ENCODE peak calls at places on chromosome X, in seven cellular contexts. D, O, L, P, R, X and F are unnamed samples.

GRCh38 chrX:17415242-17415815 is 40.3 kb downstream of the NHS start:
- DNase-seq in D (no peak), O (no peak), L (no peak), P (no peak), R (no peak), X (no peak), F (no peak)

GRCh38 chrX:41180194-41180902 is 95.1 kb downstream of the USP9X start:
- DNase-seq in D (no peak), O (peak), L (peak), P (peak), R (peak), X (peak), F (peak)

GRCh38 chrX:122739770-122740169 is 444.3 kb upstream of the GRIA3 start:
- DNase-seq in D (no peak), O (no peak), L (no peak), P (no peak), R (no peak), X (no peak), F (no peak)

GRCh38 chrX:149131780-149132179 is 373.3 kb downstream of the IDS start:
- DNase-seq in D (no peak), O (no peak), L (no peak), P (no peak), R (no peak), X (no peak), F (no peak)

GRCh38 chrX:10612215-10612614 is 8.2 kb downstream of the MID1 start:
- DNase-seq in D (no peak), O (no peak), L (no peak), P (no peak), R (no peak), X (peak), F (no peak)

GRCh38 chrX:47723689-47724088 is 64.7 kb upstream of the UXT start:
- DNase-seq in D (no peak), O (no peak), L (peak), P (no peak), R (peak), X (no peak), F (no peak)

GRCh38 chrX:150873616-150874015 is 24.9 kb downstream of the CD99L2 start:
- DNase-seq in D (no peak), O (no peak), L (peak), P (no peak), R (no peak), X (peak), F (no peak)

GRCh38 chrX:1246816-1247215 is 21.8 kb upstream of the CSF2RA start:
- DNase-seq in D (peak), O (peak), L (peak), P (peak), R (peak), X (peak), F (peak)